ENCODE peak calls at places on chromosomes 16 and 17, in eight cellular contexts. C is right lobe of liver, Z is adrenal gland, Y is HCT116, N is IMR-90, T is stomach, J is A549, O is endothelial cell of umbilical vein. M is an unnamed sample.
A peak's percentile ranks its signal among the peaks of the same experiment; 100 is the strongest.

GRCh38 chr17:37489197-37490001 is at the start of gene DUSP14:
- DNase-seq in C (peak; percentile 86), Z (peak; percentile 81), Y (peak; percentile 57), N (peak; percentile 77), T (peak; percentile 82), J (peak; percentile 83), O (peak; percentile 80), M (peak; percentile 83)

GRCh38 chr17:19720631-19721426 is 4.4 kb upstream of the SLC47A2 start:
- DNase-seq in C (peak; percentile 70), Z (no peak), Y (no peak), N (no peak), T (peak; percentile 52), J (no peak), O (no peak), M (peak; percentile 56)

GRCh38 chr17:31726980-31727427 is 132.0 kb downstream of the COPRS start:
- DNase-seq in C (no peak), Z (no peak), Y (no peak), N (peak; percentile 81), T (no peak), J (no peak), O (no peak), M (no peak)

GRCh38 chr17:19897901-19898300 is 30.2 kb upstream of the ULK2 start:
- DNase-seq in C (no peak), Z (no peak), Y (peak; percentile 16), N (peak; percentile 90), T (no peak), J (peak; percentile 61), O (peak; percentile 41), M (no peak)

GRCh38 chr16:66923866-66924265 is 1.5 kb downstream of the RRAD start:
- DNase-seq in C (no peak), Z (no peak), Y (no peak), N (no peak), T (no peak), J (no peak), O (no peak), M (no peak)

GRCh38 chr17:43723697-43724359 is 34.8 kb downstream of the SOST start:
- DNase-seq in C (no peak), Z (peak; percentile 96), Y (peak; percentile 27), N (peak; percentile 70), T (no peak), J (peak; percentile 85), O (no peak), M (no peak)

GRCh38 chr16:3695610-3696369 is 21.5 kb downstream of the TRAP1 start:
- DNase-seq in C (peak; percentile 89), Z (no peak), Y (no peak), N (no peak), T (peak; percentile 63), J (no peak), O (no peak), M (peak; percentile 15)

GRCh38 chr17:14301279-14301760 is 439 bp downstream of the HS3ST3B1 start:
- DNase-seq in C (no peak), Z (no peak), Y (no peak), N (no peak), T (peak; percentile 27), J (no peak), O (no peak), M (peak; percentile 46)

GRCh38 chr17:29972277-29972676 is 30.8 kb downstream of the EFCAB5 start:
- DNase-seq in C (no peak), Z (no peak), Y (no peak), N (no peak), T (no peak), J (no peak), O (no peak), M (no peak)

GRCh38 chr16:87829988-87830672 is 39.2 kb downstream of the SLC7A5 start:
- DNase-seq in C (peak; percentile 60), Z (no peak), Y (no peak), N (no peak), T (no peak), J (peak; percentile 75), O (no peak), M (no peak)

GRCh38 chr17:61127960-61128359 is 271.7 kb upstream of the TBX2 start:
- DNase-seq in C (no peak), Z (no peak), Y (no peak), N (peak; percentile 76), T (no peak), J (no peak), O (no peak), M (no peak)

GRCh38 chr17:7403043-7403901 is 625 bp downstream of the TMEM256 start:
- DNase-seq in C (peak; percentile 80), Z (peak; percentile 84), Y (peak; percentile 62), N (no peak), T (peak; percentile 33), J (peak; percentile 38), O (no peak), M (peak; percentile 76)

DNA sequence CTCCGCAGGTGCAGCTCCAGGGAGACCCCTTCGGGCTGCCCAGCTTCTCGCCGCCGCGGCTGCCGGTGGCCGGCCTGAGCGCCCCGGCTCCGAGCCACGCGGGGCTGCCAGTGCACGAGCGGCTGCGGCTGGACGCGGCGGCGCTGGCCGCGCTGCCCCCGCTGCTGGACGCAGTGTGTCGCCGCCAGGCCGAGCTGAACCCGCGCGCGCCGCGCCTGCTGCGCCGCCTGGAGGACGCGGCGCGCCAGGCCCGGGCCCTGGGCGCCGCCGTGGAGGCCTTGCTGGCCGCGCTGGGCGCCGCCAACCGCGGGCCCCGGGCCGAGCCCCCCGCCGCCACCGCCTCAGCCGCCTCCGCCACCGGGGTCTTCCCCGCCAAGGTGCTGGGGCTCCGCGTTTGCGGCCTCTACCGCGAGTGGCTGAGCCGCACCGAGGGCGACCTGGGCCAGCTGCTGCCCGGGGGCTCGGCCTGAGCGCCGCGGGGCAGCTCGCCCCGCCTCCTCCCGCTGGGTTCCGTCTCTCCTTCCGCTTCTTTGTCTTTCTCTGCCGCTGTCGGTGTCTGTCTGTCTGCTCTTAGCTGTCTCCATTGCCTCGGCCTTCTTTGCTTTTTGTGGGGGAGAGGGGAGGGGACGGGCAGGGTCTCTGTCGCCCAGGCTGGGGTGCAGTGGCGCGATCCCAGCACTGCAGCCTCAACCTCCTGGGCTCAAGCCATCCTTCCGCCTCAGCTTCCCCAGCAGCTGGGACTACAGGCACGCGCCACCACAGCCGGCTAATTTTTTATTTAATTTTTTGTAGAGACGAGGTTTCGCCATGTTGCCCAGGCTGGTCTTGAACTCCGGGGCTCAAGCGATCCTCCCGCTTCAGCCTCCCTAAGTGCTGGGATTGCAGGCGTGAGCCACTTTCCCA is 5.9 kb downstream of the CTF1 start:
- DNase-seq in C (peak; percentile 81), Z (peak; percentile 78), Y (no peak), N (peak; percentile 63), T (peak; percentile 77), J (peak; percentile 77), O (peak; percentile 67), M (peak; percentile 77)
- TF ChIP-seq POLR2A in C (peak; percentile 48), Z (peak; percentile 45), Y (no peak), N (no peak), T (no peak), J (peak; percentile 59), O (peak; percentile 90), M (no peak)

GRCh38 chr17:81231766-81232581 is 6.9 kb downstream of the TEPSIN start:
- DNase-seq in C (no peak), Z (no peak), Y (no peak), N (no peak), T (no peak), J (no peak), O (no peak), M (no peak)

GRCh38 chr17:81231121-81231645 is 7.7 kb downstream of the TEPSIN start:
- DNase-seq in C (no peak), Z (no peak), Y (no peak), N (no peak), T (no peak), J (no peak), O (no peak), M (no peak)

GRCh38 chr17:81233316-81233715 is 5.5 kb downstream of the TEPSIN start:
- DNase-seq in C (no peak), Z (no peak), Y (no peak), N (no peak), T (no peak), J (no peak), O (no peak), M (no peak)

GRCh38 chr17:81233811-81234505 is 4.9 kb downstream of the TEPSIN start:
- DNase-seq in C (no peak), Z (no peak), Y (no peak), N (no peak), T (no peak), J (no peak), O (no peak), M (no peak)

DNA sequence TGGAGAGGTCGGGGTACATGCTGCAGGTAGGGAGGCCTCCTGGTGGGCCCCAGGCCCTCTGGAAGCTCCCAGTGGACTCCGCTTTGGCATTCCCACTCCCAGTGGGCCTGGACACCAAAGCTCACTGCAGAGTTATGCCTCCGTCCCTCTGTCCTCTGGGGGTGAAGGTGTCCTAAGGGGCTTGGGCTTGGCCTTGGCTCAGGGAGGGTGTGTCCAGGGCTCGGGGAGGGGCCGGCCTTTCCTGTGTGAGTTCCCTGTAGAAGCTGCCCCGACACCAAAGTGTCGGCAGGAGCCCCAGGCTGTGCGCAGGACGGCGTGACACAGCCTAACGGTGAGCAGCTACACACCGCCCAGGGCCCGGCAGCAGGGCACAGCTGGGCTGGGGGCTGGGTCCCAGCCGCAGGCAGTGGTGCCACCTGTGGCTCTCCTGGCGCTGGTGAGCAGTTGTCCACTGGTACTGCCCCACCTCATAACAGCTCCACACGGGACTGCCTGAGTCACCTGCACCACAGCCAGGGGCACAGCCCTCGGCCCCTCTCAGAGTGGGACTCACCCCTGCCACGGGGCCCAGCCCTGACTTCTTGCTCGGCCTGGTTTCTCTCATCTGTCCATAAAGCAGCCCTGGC is 6.1 kb downstream of the TEPSIN start:
- DNase-seq in C (no peak), Z (no peak), Y (no peak), N (no peak), T (no peak), J (no peak), O (no peak), M (no peak)
- H3K4me1 ChIP-seq in C (peaks cover 7% of the 10 kb centered on the region), Z (peaks cover 12% of the 10 kb centered on the region), Y (peaks cover 5% of the 10 kb centered on the region), N (peaks cover 5% of the 10 kb centered on the region), T (peaks cover 29% of the 10 kb centered on the region), J (peaks cover 5% of the 10 kb centered on the region), O (no peaks in the 10 kb centered on the region), M (peaks cover 16% of the 10 kb centered on the region)

GRCh38 chr17:82295472-82295814 is 21.9 kb upstream of the CSNK1D start:
- DNase-seq in C (no peak), Z (no peak), Y (no peak), N (no peak), T (no peak), J (no peak), O (no peak), M (no peak)
- TF ChIP-seq POLR2A in C (no peak), Z (no peak), Y (no peak), N (no peak), T (no peak), J (no peak), O (no peak), M (no peak)

GRCh38 chr16:20905576-20905975 is 5.0 kb downstream of the LYRM1 start:
- DNase-seq in C (no peak), Z (no peak), Y (no peak), N (peak; percentile 16), T (no peak), J (no peak), O (peak; percentile 43), M (no peak)

GRCh38 chr16:20902426-20902825 is 1.9 kb downstream of the LYRM1 start:
- DNase-seq in C (no peak), Z (no peak), Y (no peak), N (no peak), T (no peak), J (no peak), O (no peak), M (no peak)

GRCh38 chr16:20904507-20905079 is 4.0 kb downstream of the LYRM1 start:
- DNase-seq in C (no peak), Z (peak; percentile 9), Y (peak; percentile 85), N (peak; percentile 60), T (peak; percentile 30), J (no peak), O (peak; percentile 97), M (no peak)

GRCh38 chr16:20903116-20903888 is 2.7 kb downstream of the LYRM1 start:
- DNase-seq in C (no peak), Z (no peak), Y (no peak), N (no peak), T (no peak), J (no peak), O (peak; percentile 43), M (no peak)

GRCh38 chr16:20903889-20904506 is 3.4 kb downstream of the LYRM1 start:
- DNase-seq in C (no peak), Z (no peak), Y (no peak), N (no peak), T (no peak), J (no peak), O (no peak), M (no peak)
- H3K4me1 ChIP-seq in C (peaks cover 6% of the 10 kb centered on the region), Z (peaks cover 73% of the 10 kb centered on the region), Y (peaks cover 80% of the 10 kb centered on the region), N (peaks cover 20% of the 10 kb centered on the region), T (peaks cover 85% of the 10 kb centered on the region), J (peaks cover 61% of the 10 kb centered on the region), O (peaks cover 74% of the 10 kb centered on the region), M (peaks cover 67% of the 10 kb centered on the region)